ENCODE peak calls at places on chromosomes 13 and 19, in ten cellular contexts. G is spleen, N is endothelial cell of umbilical vein, R is transverse colon, S is prostate gland, M is breast epithelium, H is GM23338, T is HL-60, J is HCT116, W is sigmoid colon. X is an unnamed sample.
A peak's percentile ranks its signal among the peaks of the same experiment; 100 is the strongest.

GRCh38 chr13:38202730-38203129 is 146.9 kb upstream of the UFM1 start:
- DNase-seq in H (no peak), R (no peak), W (no peak), S (no peak), N (no peak), G (no peak), T (no peak), M (no peak), J (no peak), X (no peak)

GRCh38 chr19:39430675-39431593 is 4.8 kb downstream of the RPS16 start:
- DNase-seq in T (peak; percentile 74), J (peak; percentile 97), M (no peak), S (no peak), G (peak; percentile 75), N (peak; percentile 99), H (peak; percentile 74), W (no peak), R (peak; percentile 59), X (no peak)

GRCh38 chr13:39159393-39159792 is 121.1 kb downstream of the NHLRC3 start:
- DNase-seq in T (no peak), G (no peak), M (no peak), W (no peak), H (no peak), N (peak; percentile 26), R (no peak), S (no peak), J (no peak), X (no peak)

GRCh38 chr13:110268061-110268460 is 38.9 kb downstream of the COL4A1 start:
- DNase-seq in R (no peak), S (no peak), T (no peak), G (no peak), J (no peak), H (no peak), M (no peak), N (no peak), W (peak; percentile 64), X (no peak)

GRCh38 chr13:96966415-96967102 is 27.7 kb downstream of the OXGR1 start:
- DNase-seq in S (no peak), R (no peak), N (no peak), J (no peak), W (no peak), M (no peak), G (no peak), H (no peak), T (no peak), X (no peak)

GRCh38 chr13:99215466-99215865 is 14.8 kb downstream of the UBAC2 start:
- DNase-seq in M (no peak), H (no peak), T (no peak), S (no peak), R (no peak), J (no peak), G (peak; percentile 80), N (peak; percentile 27), W (no peak), X (no peak)

GRCh38 chr13:97004096-97004876 is 10.0 kb upstream of the OXGR1 start:
- DNase-seq in G (no peak), T (no peak), W (no peak), M (no peak), R (no peak), N (no peak), J (no peak), H (no peak), S (no peak), X (no peak)

GRCh38 chr13:76754414-76754813 is 131.8 kb downstream of the KCTD12 start:
- DNase-seq in M (no peak), R (no peak), H (no peak), N (peak; percentile 90), S (no peak), G (no peak), J (no peak), T (no peak), W (peak; percentile 62), X (no peak)

GRCh38 chr13:110209950-110210603 is 96.9 kb downstream of the COL4A1 start:
- DNase-seq in N (no peak), T (no peak), G (no peak), S (no peak), H (no peak), W (no peak), M (no peak), J (no peak), R (no peak), X (no peak)

GRCh38 chr13:32837307-32837972 is 178.8 kb upstream of the KL start:
- DNase-seq in H (no peak), T (no peak), S (no peak), R (no peak), G (no peak), N (no peak), M (no peak), W (no peak), J (no peak), X (no peak)

GRCh38 chr13:30142502-30143211 is 164.7 kb downstream of the KATNAL1 start:
- DNase-seq in N (peak; percentile 80), T (no peak), G (no peak), W (peak; percentile 88), M (peak; percentile 89), J (peak; percentile 21), S (peak; percentile 61), R (peak; percentile 34), H (peak; percentile 28), X (no peak)

GRCh38 chr13:32663660-32664059 is 77.4 kb downstream of the PDS5B start:
- DNase-seq in N (no peak), S (no peak), M (no peak), W (no peak), R (no peak), H (no peak), J (no peak), T (no peak), G (no peak), X (no peak)

GRCh38 chr19:32287811-32288227 is 57.6 kb upstream of the ZNF507 start:
- DNase-seq in J (peak; percentile 61), R (peak; percentile 74), W (peak; percentile 79), M (peak; percentile 21), H (peak; percentile 87), T (peak; percentile 47), N (peak; percentile 43), G (no peak), S (peak; percentile 43), X (peak; percentile 75)

GRCh38 chr19:29404951-29405727 is 120.7 kb upstream of the VSTM2B start:
- DNase-seq in J (no peak), G (no peak), S (no peak), H (peak; percentile 78), T (no peak), N (no peak), R (peak; percentile 9), W (no peak), M (peak; percentile 27), X (no peak)

GRCh38 chr19:18508585-18508984 is 13.3 kb downstream of the ELL start:
- DNase-seq in R (no peak), M (no peak), J (no peak), N (no peak), G (no peak), T (no peak), W (no peak), S (no peak), H (no peak), X (no peak)

GRCh38 chr19:36093146-36093662 is 17.7 kb upstream of the OVOL3 start:
- DNase-seq in G (no peak), W (no peak), M (no peak), R (no peak), H (no peak), S (no peak), T (no peak), J (no peak), N (no peak), X (no peak)

GRCh38 chr13:97119899-97120745 is 102.0 kb upstream of the MBNL2 start:
- DNase-seq in S (no peak), M (no peak), W (no peak), T (no peak), J (no peak), H (no peak), N (no peak), G (no peak), R (no peak), X (no peak)

GRCh38 chr13:40644838-40645620 is 21.4 kb downstream of the FOXO1 start:
- DNase-seq in S (no peak), W (no peak), R (no peak), N (no peak), M (no peak), G (no peak), H (no peak), J (no peak), T (no peak), X (no peak)

GRCh38 chr13:74066937-74067336 is 67.3 kb downstream of the KLF12 start:
- DNase-seq in M (no peak), W (no peak), S (no peak), R (no peak), T (no peak), H (no peak), J (no peak), N (peak; percentile 15), G (no peak), X (no peak)

GRCh38 chr13:109110159-109110558 is 480.7 kb downstream of the MYO16 start:
- DNase-seq in H (no peak), J (no peak), W (no peak), S (no peak), N (no peak), T (no peak), M (no peak), R (no peak), G (no peak), X (no peak)
- TF ChIP-seq POLR2AphosphoS5 in H (no peak), J (no peak), W (no peak), S (no peak), N (no peak), T (no peak), M (no peak), R (no peak), G (no peak), X (no peak)

GRCh38 chr13:113419531-113420183 is 33.6 kb downstream of the ADPRHL1 start:
- DNase-seq in T (no peak), R (no peak), H (no peak), S (no peak), G (no peak), W (no peak), N (no peak), J (no peak), M (no peak), X (no peak)
- H3K27ac ChIP-seq in T (no peak overlapping the region), R (no peak overlapping the region), H (no peak overlapping the region), S (no peak overlapping the region), G (no peak overlapping the region), W (no peak overlapping the region), N (no peak overlapping the region), J (no peak overlapping the region), M (no peak overlapping the region), X (no peak overlapping the region)

DNA sequence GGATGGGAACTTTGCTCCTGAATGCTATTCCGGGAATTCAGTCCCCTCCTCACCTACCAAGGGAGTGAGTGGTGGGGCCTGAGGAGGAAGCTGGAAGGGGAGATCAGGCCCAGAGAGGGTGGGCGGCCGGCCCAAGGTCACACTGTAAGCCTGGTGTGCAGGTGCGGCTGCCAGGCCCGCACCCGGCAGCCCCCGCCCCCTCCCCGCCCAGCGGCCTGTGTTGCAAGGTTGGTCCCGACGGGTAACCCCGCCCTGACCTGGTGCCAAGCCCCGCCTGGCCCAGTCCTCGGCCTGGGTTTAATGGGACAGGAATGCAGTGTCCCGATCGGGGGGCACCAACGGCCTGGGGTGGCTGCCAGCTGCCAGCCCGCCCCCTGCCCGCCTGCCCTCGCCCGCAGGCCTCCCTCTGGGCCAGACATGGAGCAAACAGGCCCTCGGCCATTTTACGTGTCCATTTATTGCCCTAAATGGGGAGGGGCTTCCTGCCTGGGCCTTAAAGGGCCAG is 5.5 kb downstream of the ZBTB7A start:
- DNase-seq in G (peak; percentile 93), N (no peak), M (peak; percentile 89), J (no peak), R (peak; percentile 95), S (peak; percentile 75), T (peak; percentile 70), W (peak; percentile 94), H (peak; percentile 60), X (peak; percentile 96)
- TF ChIP-seq POLR2AphosphoS5 in G (peak; percentile 77), N (no peak), M (peak; percentile 68), J (peak; percentile 5), R (no peak), S (peak; percentile 47), T (no peak), W (peak; percentile 45), H (no peak), X (no peak)

GRCh38 chr19:33389574-33390119 is 16.1 kb downstream of the CEBPG start:
- DNase-seq in S (no peak), H (no peak), J (no peak), W (peak; percentile 77), M (no peak), N (no peak), G (no peak), R (no peak), T (no peak), X (peak; percentile 79)
- H3K27ac ChIP-seq in S (peak overlapping the region; percentile 60), H (no peak overlapping the region), J (no peak overlapping the region), W (peak overlapping the region; percentile 79), M (peak overlapping the region; percentile 78), N (no peak overlapping the region), G (no peak overlapping the region), R (peak overlapping the region; percentile 82), T (peak overlapping the region; percentile 13), X (peak overlapping the region; percentile 76)